ENCODE peak calls at places on chromosomes 12 and 14, in five cellular contexts. P is upper lobe of right lung, L is fibroblast of lung, E is IMR-90, K is right atrium auricular region. X is an unnamed sample. For H3K9me3, the result is how much of the 10 kb centered on the place peaks cover.

GRCh38 chr14:30621354-30621953 is 665 bp upstream of the SCFD1 start:
- DNase-seq in P (no peak), L (no peak), E (peak), K (no peak), X (no peak)

GRCh38 chr12:6828671-6829531 is 694 bp downstream of the P3H3 start:
- DNase-seq in P (no peak), L (peak), E (peak), K (no peak), X (peak)

GRCh38 chr14:23416801-23417200 is 8.7 kb upstream of the MYH6 start:
- DNase-seq in P (no peak), L (no peak), E (no peak), K (no peak), X (no peak)

GRCh38 chr12:52636189-52636588 is 15.8 kb downstream of the KRT2 start:
- DNase-seq in P (no peak), L (no peak), E (no peak), K (peak), X (no peak)

GRCh38 chr14:96080571-96080970 is 41.4 kb downstream of the C14orf132 start:
- DNase-seq in P (no peak), L (no peak), E (no peak), K (no peak), X (no peak)

GRCh38 chr12:106771425-106771824 is 3.1 kb upstream of the RIC8B start:
- DNase-seq in P (no peak), L (no peak), E (no peak), K (no peak), X (no peak)

GRCh38 chr14:21069388-21070082 is 569 bp upstream of the ARHGEF40 start:
- DNase-seq in P (peak), L (peak), E (peak), K (no peak), X (no peak)

GRCh38 chr12:30753233-30753632 is 1.5 kb downstream of the CAPRIN2 start:
- DNase-seq in P (no peak), L (peak), E (peak), K (no peak), X (no peak)

GRCh38 chr12:110266980-110267620 is 13.9 kb upstream of the ATP2A2 start:
- DNase-seq in P (no peak), L (peak), E (peak), K (peak), X (no peak)

GRCh38 chr12:128551266-128552025 is 272.3 kb downstream of the SLC15A4 start:
- DNase-seq in P (no peak), L (no peak), E (no peak), K (no peak), X (no peak)

GRCh38 chr14:89660183-89660582 is 243.2 kb upstream of the FOXN3 start:
- DNase-seq in P (no peak), L (peak), E (peak), K (no peak), X (no peak)

GRCh38 chr12:95169368-95169767 is 47.9 kb downstream of the FGD6 start:
- DNase-seq in P (no peak), L (peak), E (peak), K (no peak), X (no peak)

GRCh38 chr12:70069221-70069811 is 173.9 kb upstream of the CNOT2 start:
- DNase-seq in P (no peak), L (no peak), E (no peak), K (no peak), X (no peak)

GRCh38 chr14:64572721-64573508 is 23.2 kb downstream of the PPP1R36 start:
- DNase-seq in P (no peak), L (peak), E (peak), K (no peak), X (no peak)

GRCh38 chr14:29085546-29085945 is 319.0 kb downstream of the FOXG1 start:
- DNase-seq in P (no peak), L (peak), E (peak), K (no peak), X (no peak)

GRCh38 chr12:12749433-12749832 is 32.3 kb downstream of the CDKN1B start:
- DNase-seq in P (no peak), L (no peak), E (no peak), K (no peak), X (no peak)

GRCh38 chr12:92078167-92079053 is 67.2 kb downstream of the BTG1 start:
- DNase-seq in P (no peak), L (peak), E (peak), K (no peak), X (no peak)

GRCh38 chr12:103928736-103929050 is 1.5 kb upstream of the HSP90B1 start:
- DNase-seq in P (no peak), L (no peak), E (no peak), K (no peak), X (peak)

GRCh38 chr14:30016025-30016424 is 88.4 kb upstream of the PRKD1 start:
- DNase-seq in P (no peak), L (no peak), E (no peak), K (no peak), X (no peak)

GRCh38 chr12:24820872-24821271 is 128.0 kb downstream of the BCAT1 start:
- DNase-seq in P (no peak), L (peak), E (peak), K (no peak), X (no peak)

GRCh38 chr12:18165422-18165871 is 75.5 kb upstream of the RERGL start:
- DNase-seq in P (no peak), L (peak), E (peak), K (no peak), X (no peak)

GRCh38 chr14:85764809-85765208 is 234.9 kb downstream of the FLRT2 start:
- DNase-seq in P (no peak), L (peak), E (no peak), K (no peak), X (no peak)

GRCh38 chr12:48002773-48003218 is 1.5 kb downstream of the COL2A1 start:
- DNase-seq in P (no peak), L (peak), E (peak), K (no peak), X (no peak)

GRCh38 chr12:16346931-16347330 is 514 bp upstream of the MGST1 start:
- DNase-seq in P (no peak), L (no peak), E (no peak), K (no peak), X (no peak)

GRCh38 chr14:45089813-45090212 is 5.9 kb downstream of the PRPF39 start:
- DNase-seq in P (no peak), L (peak), E (peak), K (no peak), X (no peak)

GRCh38 chr14:92690171-92691011 is 58.0 kb downstream of the LGMN start:
- DNase-seq in P (peak), L (peak), E (peak), K (no peak), X (no peak)

GRCh38 chr12:3113671-3114070 is 36.5 kb downstream of the TSPAN9 start:
- DNase-seq in P (no peak), L (no peak), E (no peak), K (no peak), X (no peak)

GRCh38 chr12:102675672-102676071 is 195.3 kb upstream of the IGF1 start:
- DNase-seq in P (no peak), L (no peak), E (peak), K (no peak), X (no peak)

GRCh38 chr12:53221203-53222076 is 10.6 kb downstream of the RARG start:
- DNase-seq in P (peak), L (peak), E (peak), K (no peak), X (peak)

GRCh38 chr12:66083766-66084165 is 46.8 kb downstream of the LLPH start:
- DNase-seq in P (no peak), L (no peak), E (no peak), K (no peak), X (no peak)
- H3K27ac ChIP-seq in P (no peak), L (no peak), E (no peak), K (no peak), X (no peak)

GRCh38 chr14:106625181-106625580 is 1098.8 kb downstream of the TMEM121 start:
- DNase-seq in P (no peak), L (no peak), E (no peak), K (no peak), X (no peak)

GRCh38 chr14:106620368-106620767 is 1094.0 kb downstream of the TMEM121 start:
- DNase-seq in P (no peak), L (no peak), E (no peak), K (no peak), X (no peak)

GRCh38 chr14:106619618-106620017 is 1093.2 kb downstream of the TMEM121 start:
- DNase-seq in P (no peak), L (no peak), E (no peak), K (no peak), X (no peak)

DNA sequence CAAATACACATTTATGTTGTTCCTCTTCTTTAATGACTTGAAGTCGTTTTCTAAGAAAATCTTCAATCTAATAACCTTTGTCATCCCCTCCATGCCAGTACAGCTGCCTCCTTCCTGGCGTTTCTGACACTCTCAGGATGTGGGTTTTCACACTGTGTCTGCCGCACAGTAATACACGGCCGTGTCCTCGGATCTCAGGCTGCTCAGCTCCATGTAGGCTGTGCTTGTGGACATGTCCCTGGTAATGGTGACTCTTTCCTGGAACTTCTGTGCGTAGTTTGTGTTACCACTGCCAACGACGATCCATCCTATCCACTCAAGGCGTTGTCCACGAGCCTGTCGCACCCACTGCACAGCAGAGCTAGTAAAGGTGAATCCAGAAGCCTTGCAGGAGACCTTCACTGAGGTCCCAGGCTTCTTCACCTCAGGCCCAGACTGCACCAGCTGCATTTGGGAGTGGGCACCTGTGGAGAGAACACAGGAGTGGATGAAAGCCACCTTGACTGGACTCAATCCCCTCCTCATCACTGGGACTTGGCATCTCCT is 1095.9 kb downstream of the TMEM121 start:
- DNase-seq in P (no peak), L (no peak), E (no peak), K (no peak), X (no peak)
- H3K9me3 ChIP-seq in P (under half), L (under half), E (under half), K (under half), X (under half)

GRCh38 chr12:27243804-27244679 is at the start of gene STK38L:
- DNase-seq in P (peak), L (peak), E (peak), K (peak), X (peak)
- TF ChIP-seq CTCF in P (peak), L (peak), E (peak), K (peak), X (no peak)

GRCh38 chr12:96368233-96368632 is 32.0 kb downstream of the CDK17 start:
- DNase-seq in P (no peak), L (peak), E (no peak), K (no peak), X (no peak)
- H3K27ac ChIP-seq in P (no peak), L (no peak), E (no peak), K (peak), X (no peak)

DNA sequence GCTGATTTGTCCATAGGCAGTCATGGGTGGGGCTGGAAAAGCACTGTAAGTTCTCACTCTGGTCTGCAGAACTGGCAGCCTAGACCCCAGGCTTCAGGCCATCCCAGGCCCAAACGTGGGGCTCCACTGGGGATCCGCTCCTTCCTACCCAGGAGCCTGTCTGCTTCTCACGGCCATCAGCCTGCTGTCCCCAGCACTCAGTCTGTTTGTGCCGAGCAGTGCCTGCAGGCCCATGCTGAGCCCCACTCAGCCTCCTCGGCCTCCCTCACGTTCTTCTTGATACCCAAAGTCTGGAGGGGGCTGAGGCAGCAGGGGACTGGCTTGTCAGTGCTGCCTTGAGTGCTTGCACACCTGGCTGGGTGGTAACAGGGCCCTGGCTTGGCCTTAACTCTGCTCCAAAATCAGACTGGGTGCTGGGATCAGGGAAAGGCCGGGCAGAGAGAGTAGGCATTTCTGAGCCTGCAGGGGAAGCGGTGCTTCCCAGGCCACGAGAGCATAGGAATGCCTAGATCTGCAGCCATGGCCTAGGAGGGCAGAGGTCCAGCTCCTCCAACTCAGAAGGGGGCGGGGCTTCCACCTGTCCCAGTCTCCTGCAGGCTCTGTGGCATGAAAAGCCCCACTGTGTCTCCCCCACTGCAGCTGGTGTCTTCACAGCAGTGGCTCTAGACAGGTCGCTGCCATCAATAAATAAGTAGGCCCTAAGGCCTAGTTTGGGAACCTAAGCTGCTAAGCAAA is 772.4 kb upstream of the FBXO33 start:
- DNase-seq in P (no peak), L (no peak), E (no peak), K (no peak), X (no peak)
- H3K9me3 ChIP-seq in P (under half), L (under half), E (under half), K (under half), X (under half)

DNA sequence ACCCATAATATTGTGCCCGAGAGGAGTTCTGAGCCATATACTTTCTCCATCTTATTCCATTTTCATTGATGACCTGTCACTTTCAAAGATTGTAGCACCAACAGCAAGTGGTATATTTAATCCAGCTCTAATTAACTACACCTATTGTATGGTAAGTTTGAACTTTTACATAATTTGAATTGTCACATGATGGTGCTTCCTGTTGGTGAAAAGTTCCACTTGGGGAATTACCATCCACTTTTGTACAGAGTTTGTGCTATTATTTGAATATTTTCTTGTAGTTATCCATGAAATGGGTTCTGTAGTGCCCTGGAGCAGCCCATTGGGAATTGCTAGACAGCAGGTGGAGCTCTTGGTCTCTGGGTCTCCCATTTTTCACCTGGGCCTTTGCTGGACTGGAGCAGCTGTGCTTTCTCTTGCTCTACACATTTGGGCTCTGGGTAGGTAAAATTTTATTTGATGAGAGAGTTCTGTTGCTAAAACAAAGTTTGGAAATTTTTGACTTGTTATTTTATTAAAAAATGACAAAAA is 3.0 kb downstream of the SMCO3 start:
- DNase-seq in P (no peak), L (peak), E (peak), K (no peak), X (no peak)
- TF ChIP-seq CTCF in P (peak), L (peak), E (peak), K (peak), X (no peak)

DNA sequence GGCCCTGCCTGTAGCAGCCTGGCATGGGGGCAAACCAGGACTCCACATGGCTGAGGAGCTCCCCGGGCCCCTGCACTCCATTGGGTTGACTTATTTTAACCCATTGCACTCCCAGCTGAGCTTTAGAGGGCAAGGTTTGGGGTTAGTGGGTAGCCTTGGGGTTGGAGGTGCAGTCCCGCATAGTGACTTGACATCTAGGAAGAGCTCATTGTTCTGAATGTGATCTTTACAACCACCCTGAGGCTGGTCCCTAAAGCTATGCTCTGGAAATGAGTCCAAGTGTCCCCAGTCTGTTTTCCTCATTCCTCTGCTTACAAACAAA is 36.4 kb downstream of the NFKBIA start:
- DNase-seq in P (no peak), L (no peak), E (no peak), K (no peak), X (no peak)
- H3K27ac ChIP-seq in P (no peak), L (no peak), E (no peak), K (no peak), X (no peak)

GRCh38 chr12:34391771-34392581 is 369.7 kb downstream of the ALG10 start:
- DNase-seq in P (peak), L (no peak), E (no peak), K (peak), X (no peak)

GRCh38 chr12:34390846-34391700 is 368.8 kb downstream of the ALG10 start:
- DNase-seq in P (peak), L (no peak), E (no peak), K (no peak), X (no peak)

GRCh38 chr12:34389378-34390170 is 367.3 kb downstream of the ALG10 start:
- DNase-seq in P (peak), L (no peak), E (no peak), K (no peak), X (no peak)

GRCh38 chr12:34388636-34389377 is 366.5 kb downstream of the ALG10 start:
- DNase-seq in P (peak), L (no peak), E (no peak), K (no peak), X (no peak)

GRCh38 chr12:34390171-34390841 is 368.0 kb downstream of the ALG10 start:
- DNase-seq in P (peak), L (no peak), E (no peak), K (no peak), X (no peak)
- H3K9me3 ChIP-seq in P (under half), L (under half), E (under half), K (under half), X (under half)

X was measured in CD4-positive, alpha-beta T cell.